ENCODE peak calls at places on chromosomes 4 and X, in seven cellular contexts. N is epithelial cell of esophagus, P is body of pancreas, O is heart left ventricle, B is right atrium auricular region, U is astrocyte of the spinal cord, M is AG10803. L is an unnamed sample.

GRCh38 chr4:1305781-1306455 is 16.2 kb downstream of the MAEA start:
- DNase-seq in U (no peak), P (no peak), N (peak; percentile 26), B (no peak), O (no peak), M (no peak), L (no peak)

GRCh38 chr4:122819708-122820449 is 6.8 kb upstream of the FGF2 start:
- DNase-seq in B (no peak), M (peak; percentile 61), P (no peak), N (peak; percentile 57), O (no peak), U (no peak), L (no peak)

GRCh38 chr4:110550260-110550659 is 72.6 kb downstream of the PITX2 start:
- DNase-seq in U (peak; percentile 40), O (no peak), P (no peak), B (no peak), M (peak; percentile 19), N (peak; percentile 55), L (no peak)

GRCh38 chr4:119034276-119035008 is 101.2 kb upstream of the MYOZ2 start:
- DNase-seq in O (no peak), M (peak; percentile 51), U (no peak), N (no peak), B (no peak), P (no peak), L (no peak)

GRCh38 chr4:163161536-163162205 is 5.0 kb downstream of the NAF1 start:
- DNase-seq in O (no peak), P (no peak), B (no peak), U (peak; percentile 82), M (peak; percentile 60), N (peak; percentile 69), L (no peak)

GRCh38 chr4:116400480-116400879 is 684.9 kb downstream of the TRAM1L1 start:
- DNase-seq in U (peak; percentile 12), B (no peak), N (peak; percentile 52), M (no peak), O (no peak), P (no peak), L (no peak)

GRCh38 chr4:17188035-17188967 is 289.9 kb upstream of the LDB2 start:
- DNase-seq in U (no peak), O (no peak), B (no peak), M (no peak), N (no peak), P (no peak), L (no peak)

GRCh38 chr4:142727152-142727551 is 118.9 kb downstream of the INPP4B start:
- DNase-seq in B (no peak), P (no peak), U (no peak), M (no peak), N (no peak), O (no peak), L (no peak)

GRCh38 chr4:138037716-138038115 is 204.4 kb downstream of the SLC7A11 start:
- DNase-seq in P (no peak), N (no peak), O (no peak), U (peak; percentile 22), M (peak; percentile 87), B (no peak), L (no peak)

GRCh38 chrX:63686878-63687714 is 97.9 kb downstream of the ARHGEF9 start:
- DNase-seq in M (peak; percentile 64), U (peak; percentile 48), P (peak; percentile 8), N (peak; percentile 41), B (no peak), O (peak; percentile 5), L (peak; percentile 9)

GRCh38 chr4:742742-743311 is 37.2 kb downstream of the PCGF3 start:
- DNase-seq in M (peak; percentile 42), U (peak; percentile 48), N (peak; percentile 57), O (peak; percentile 57), B (peak; percentile 67), P (peak; percentile 50), L (peak; percentile 56)

GRCh38 chr4:2046031-2046961 is 12.8 kb upstream of the NAT8L start:
- DNase-seq in O (no peak), N (no peak), P (no peak), M (no peak), U (no peak), B (no peak), L (no peak)

GRCh38 chrX:75547137-75547536 is 24.3 kb upstream of the ZDHHC15 start:
- DNase-seq in M (no peak), P (no peak), B (no peak), O (no peak), N (no peak), U (no peak), L (no peak)

GRCh38 chr4:172362569-172362968 is 549.4 kb downstream of the GALNTL6 start:
- DNase-seq in B (no peak), M (no peak), U (no peak), N (no peak), O (no peak), P (no peak), L (no peak)

GRCh38 chr4:71231073-71231752 is 107.6 kb upstream of the SLC4A4 start:
- DNase-seq in M (peak; percentile 94), B (peak; percentile 90), P (peak; percentile 80), U (peak; percentile 42), N (peak; percentile 58), O (peak; percentile 87), L (no peak)

GRCh38 chrX:150623583-150623982 is 55.2 kb downstream of the MTM1 start:
- DNase-seq in B (no peak), M (no peak), U (no peak), O (no peak), P (no peak), N (no peak), L (no peak)

GRCh38 chr4:119207051-119207450 is 5.5 kb upstream of the USP53 start:
- DNase-seq in U (peak; percentile 14), O (no peak), B (no peak), M (peak; percentile 85), P (no peak), N (no peak), L (no peak)

GRCh38 chrX:68820476-68821110 is 8.2 kb upstream of the EFNB1 start:
- DNase-seq in P (no peak), U (no peak), N (no peak), M (no peak), O (no peak), B (no peak), L (no peak)

GRCh38 chr4:168203233-168203911 is 111.0 kb downstream of the ANXA10 start:
- DNase-seq in B (no peak), U (no peak), N (no peak), M (no peak), P (no peak), O (no peak), L (no peak)

GRCh38 chr4:48175806-48176205 is 41.8 kb upstream of the TXK start:
- DNase-seq in O (no peak), M (no peak), B (no peak), N (peak; percentile 34), P (no peak), U (no peak), L (no peak)

GRCh38 chrX:107856289-107856688 is 30.6 kb downstream of the MID2 start:
- DNase-seq in B (no peak), N (no peak), U (no peak), M (no peak), O (no peak), P (no peak), L (no peak)
- TF ChIP-seq CTCF in B (no peak), N (no peak), U (no peak), M (no peak), O (no peak), P (no peak), L (no peak)

GRCh38 chr4:76210502-76210901 is 3.1 kb downstream of the SCARB2 start:
- DNase-seq in N (no peak), B (no peak), O (no peak), U (no peak), M (no peak), P (no peak), L (no peak)

GRCh38 chr4:76209876-76210275 is 3.7 kb downstream of the SCARB2 start:
- DNase-seq in O (no peak), N (no peak), U (no peak), M (no peak), P (no peak), B (no peak), L (no peak)

GRCh38 chr4:76204936-76205335 is 8.7 kb downstream of the SCARB2 start:
- DNase-seq in N (no peak), P (no peak), U (no peak), B (no peak), M (no peak), O (no peak), L (no peak)

GRCh38 chr4:76206222-76206942 is 7.2 kb downstream of the SCARB2 start:
- DNase-seq in U (no peak), B (no peak), M (peak; percentile 59), N (no peak), O (no peak), P (no peak), L (no peak)

GRCh38 chr4:76208005-76208765 is 5.4 kb downstream of the SCARB2 start:
- DNase-seq in P (peak; percentile 75), U (peak; percentile 86), M (peak; percentile 88), B (peak; percentile 93), O (peak; percentile 86), N (peak; percentile 90), L (no peak)
- H3K4me3 ChIP-seq in P (no peak overlapping the region), U (no peak overlapping the region), M (peak overlapping the region; percentile 38), B (peak overlapping the region; percentile 24), O (peak overlapping the region; percentile 28), N (no peak overlapping the region), L (no peak overlapping the region)

DNA sequence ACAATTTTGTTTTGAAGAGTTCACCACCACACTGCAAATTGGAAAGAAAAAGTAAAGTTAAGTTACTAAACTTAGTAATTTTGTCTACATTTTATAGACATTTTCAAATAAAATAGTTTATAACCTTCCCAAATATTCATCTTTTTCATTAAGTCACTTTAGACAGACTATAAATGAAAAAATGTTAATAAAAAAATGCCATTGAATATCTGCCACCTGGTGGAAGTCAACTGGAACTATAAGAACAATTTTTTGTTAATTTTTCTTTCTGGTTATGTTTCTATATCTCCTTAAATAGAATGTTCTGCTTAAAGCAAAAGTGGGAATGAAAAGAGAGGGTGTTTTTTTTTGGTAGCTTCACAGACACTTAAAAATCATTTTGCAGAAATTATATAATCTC is 534.4 kb upstream of the PCDH10 start:
- DNase-seq in U (peak; percentile 20), B (no peak), P (no peak), N (peak; percentile 9), O (no peak), M (no peak), L (no peak)
- TF ChIP-seq CTCF in U (peak; percentile 38), B (no peak), P (no peak), N (peak; percentile 38), O (no peak), M (peak; percentile 15), L (no peak)

GRCh38 chrX:39450578-39450977 is 647.2 kb downstream of the BCOR start:
- DNase-seq in N (no peak), U (no peak), M (no peak), O (no peak), P (no peak), B (no peak), L (no peak)
- H3K4me3 ChIP-seq in N (no peak overlapping the region), U (no peak overlapping the region), M (no peak overlapping the region), O (no peak overlapping the region), P (no peak overlapping the region), B (no peak overlapping the region), L (no peak overlapping the region)

L was measured in GM06990.